ENCODE peak calls at places on chromosomes 4 and X, in ten cellular contexts. One of them, this sample, is unnamed.

GRCh38 chr4:99712530-99712929 is 54.9 kb upstream of the C4orf54 start:
- DNase-seq in HT1080: no peak
- DNase-seq in hippocampal formation: no peak
- DNase-seq in sigmoid colon: no peak
- DNase-seq in Panc1: no peak
- DNase-seq in WTC11: no peak
- DNase-seq in NCI-H524 treated with DMSO at 0.1 percent for 48 hours: no peak
- DNase-seq in endothelial cell: no peak
- DNase-seq in T-helper 1 cell: no peak
- DNase-seq in dermis microvascular lymphatic vessel endothelial cell: no peak
- DNase-seq in this sample: no peak

GRCh38 chr4:41214158-41215146 is at the start of gene APBB2:
- DNase-seq in HT1080: peak
- DNase-seq in hippocampal formation: peak
- DNase-seq in sigmoid colon: peak
- DNase-seq in Panc1: peak
- DNase-seq in WTC11: peak
- DNase-seq in NCI-H524 treated with DMSO at 0.1 percent for 48 hours: peak
- DNase-seq in endothelial cell: peak
- DNase-seq in T-helper 1 cell: no peak
- DNase-seq in dermis microvascular lymphatic vessel endothelial cell: peak
- DNase-seq in this sample: peak

GRCh38 chrX:153775293-153775595 is 5.6 kb upstream of the SRPK3 start:
- DNase-seq in HT1080: no peak
- DNase-seq in hippocampal formation: no peak
- DNase-seq in sigmoid colon: no peak
- DNase-seq in Panc1: no peak
- DNase-seq in WTC11: no peak
- DNase-seq in NCI-H524 treated with DMSO at 0.1 percent for 48 hours: no peak
- DNase-seq in endothelial cell: no peak
- DNase-seq in T-helper 1 cell: no peak
- DNase-seq in dermis microvascular lymphatic vessel endothelial cell: no peak
- DNase-seq in this sample: peak

GRCh38 chr4:168164915-168165548 is 72.7 kb downstream of the ANXA10 start:
- DNase-seq in HT1080: no peak
- DNase-seq in hippocampal formation: no peak
- DNase-seq in sigmoid colon: no peak
- DNase-seq in Panc1: no peak
- DNase-seq in WTC11: no peak
- DNase-seq in NCI-H524 treated with DMSO at 0.1 percent for 48 hours: no peak
- DNase-seq in endothelial cell: no peak
- DNase-seq in T-helper 1 cell: no peak
- DNase-seq in dermis microvascular lymphatic vessel endothelial cell: no peak
- DNase-seq in this sample: no peak

GRCh38 chrX:134938682-134939081 is 52.1 kb upstream of the SMIM10 start:
- DNase-seq in HT1080: no peak
- DNase-seq in hippocampal formation: no peak
- DNase-seq in sigmoid colon: no peak
- DNase-seq in Panc1: no peak
- DNase-seq in WTC11: no peak
- DNase-seq in NCI-H524 treated with DMSO at 0.1 percent for 48 hours: no peak
- DNase-seq in endothelial cell: no peak
- DNase-seq in T-helper 1 cell: no peak
- DNase-seq in dermis microvascular lymphatic vessel endothelial cell: no peak
- DNase-seq in this sample: no peak

GRCh38 chr4:165048170-165048569 is 5.5 kb upstream of the TRIM75 start:
- DNase-seq in HT1080: no peak
- DNase-seq in hippocampal formation: no peak
- DNase-seq in sigmoid colon: no peak
- DNase-seq in Panc1: no peak
- DNase-seq in WTC11: no peak
- DNase-seq in NCI-H524 treated with DMSO at 0.1 percent for 48 hours: no peak
- DNase-seq in endothelial cell: no peak
- DNase-seq in T-helper 1 cell: no peak
- DNase-seq in dermis microvascular lymphatic vessel endothelial cell: no peak
- DNase-seq in this sample: no peak

GRCh38 chr4:25723409-25723808 is 67.8 kb downstream of the SLC34A2 start:
- DNase-seq in HT1080: no peak
- DNase-seq in hippocampal formation: no peak
- DNase-seq in sigmoid colon: no peak
- DNase-seq in Panc1: no peak
- DNase-seq in WTC11: no peak
- DNase-seq in NCI-H524 treated with DMSO at 0.1 percent for 48 hours: no peak
- DNase-seq in endothelial cell: no peak
- DNase-seq in T-helper 1 cell: no peak
- DNase-seq in dermis microvascular lymphatic vessel endothelial cell: no peak
- DNase-seq in this sample: no peak

GRCh38 chr4:13849778-13850177 is 222.3 kb upstream of the BOD1L1 start:
- DNase-seq in HT1080: no peak
- DNase-seq in hippocampal formation: no peak
- DNase-seq in sigmoid colon: no peak
- DNase-seq in Panc1: no peak
- DNase-seq in WTC11: no peak
- DNase-seq in NCI-H524 treated with DMSO at 0.1 percent for 48 hours: no peak
- DNase-seq in endothelial cell: no peak
- DNase-seq in T-helper 1 cell: no peak
- DNase-seq in dermis microvascular lymphatic vessel endothelial cell: no peak
- DNase-seq in this sample: no peak

GRCh38 chrX:52608961-52609360 is 45.7 kb downstream of the SSX7 start:
- DNase-seq in HT1080: no peak
- DNase-seq in hippocampal formation: no peak
- DNase-seq in sigmoid colon: no peak
- DNase-seq in Panc1: no peak
- DNase-seq in WTC11: no peak
- DNase-seq in NCI-H524 treated with DMSO at 0.1 percent for 48 hours: no peak
- DNase-seq in endothelial cell: no peak
- DNase-seq in T-helper 1 cell: no peak
- DNase-seq in dermis microvascular lymphatic vessel endothelial cell: no peak
- DNase-seq in this sample: no peak

GRCh38 chr4:142475663-142476062 is 370.4 kb downstream of the INPP4B start:
- DNase-seq in HT1080: no peak
- DNase-seq in hippocampal formation: no peak
- DNase-seq in sigmoid colon: no peak
- DNase-seq in Panc1: no peak
- DNase-seq in WTC11: no peak
- DNase-seq in NCI-H524 treated with DMSO at 0.1 percent for 48 hours: no peak
- DNase-seq in endothelial cell: no peak
- DNase-seq in T-helper 1 cell: no peak
- DNase-seq in dermis microvascular lymphatic vessel endothelial cell: no peak
- DNase-seq in this sample: no peak

GRCh38 chr4:151922811-151923210 is 162.0 kb upstream of the GATB start:
- DNase-seq in HT1080: peak
- DNase-seq in hippocampal formation: no peak
- DNase-seq in sigmoid colon: no peak
- DNase-seq in Panc1: no peak
- DNase-seq in WTC11: no peak
- DNase-seq in NCI-H524 treated with DMSO at 0.1 percent for 48 hours: no peak
- DNase-seq in endothelial cell: no peak
- DNase-seq in T-helper 1 cell: no peak
- DNase-seq in dermis microvascular lymphatic vessel endothelial cell: no peak
- DNase-seq in this sample: no peak